ENCODE peak calls at places on chromosomes 3 and 15, in six cellular contexts. C, B, G, V, F and S are unnamed samples.

GRCh38 chr3:20669184-20669583 is 483.2 kb upstream of the SGO1 start:
- DNase-seq in F (no peak), B (no peak), V (no peak), G (peak), C (no peak), S (peak)

GRCh38 chr3:152197451-152197850 is 71.3 kb upstream of the MBNL1 start:
- DNase-seq in G (no peak), B (no peak), C (no peak), F (peak), V (no peak), S (no peak)

GRCh38 chr3:67578416-67578815 is 76.0 kb downstream of the SUCLG2 start:
- DNase-seq in V (no peak), G (no peak), B (no peak), C (no peak), F (no peak), S (peak)

GRCh38 chr15:26838742-26839460 is 28.0 kb upstream of the GABRA5 start:
- DNase-seq in G (no peak), V (peak), B (no peak), C (peak), F (no peak), S (no peak)

GRCh38 chr15:65101418-65101890 is 13.5 kb downstream of the UBAP1L start:
- DNase-seq in C (peak), G (peak), F (peak), B (peak), V (peak), S (peak)

GRCh38 chr15:63544253-63545026 is 40.0 kb downstream of the USP3 start:
- DNase-seq in G (no peak), B (no peak), V (no peak), F (no peak), C (peak), S (no peak)

GRCh38 chr3:40719660-40720287 is 195.0 kb downstream of the ZNF621 start:
- DNase-seq in C (no peak), G (no peak), F (no peak), B (peak), V (peak), S (peak)

GRCh38 chr3:44098666-44099065 is 143.0 kb upstream of the TOPAZ1 start:
- DNase-seq in G (no peak), C (no peak), V (no peak), F (no peak), B (no peak), S (no peak)

GRCh38 chr3:33174711-33175409 is 43.8 kb downstream of the SUSD5 start:
- DNase-seq in C (no peak), F (peak), B (no peak), V (no peak), G (no peak), S (no peak)

GRCh38 chr15:36903922-36904479 is 196.3 kb downstream of the MEIS2 start:
- DNase-seq in V (no peak), G (no peak), B (no peak), C (no peak), F (no peak), S (no peak)

GRCh38 chr3:174438501-174439156 is 420.5 kb upstream of the NAALADL2 start:
- DNase-seq in F (no peak), B (no peak), C (no peak), V (no peak), G (no peak), S (peak)

GRCh38 chr3:133883657-133884546 is 11.8 kb downstream of the RAB6B start:
- DNase-seq in B (no peak), V (no peak), F (no peak), G (no peak), C (no peak), S (no peak)

GRCh38 chr3:114508208-114508607 is 214.4 kb downstream of the TIGIT start:
- DNase-seq in C (no peak), G (no peak), F (no peak), B (no peak), V (no peak), S (no peak)

GRCh38 chr3:47266709-47267489 is 15.7 kb downstream of the KIF9 start:
- DNase-seq in F (peak), V (no peak), G (peak), C (peak), B (peak), S (peak)

GRCh38 chr3:100075731-100076543 is 38.4 kb downstream of the FILIP1L start:
- DNase-seq in C (no peak), G (no peak), B (no peak), V (no peak), F (no peak), S (no peak)

GRCh38 chr3:149471991-149472390 is 2.5 kb upstream of the TM4SF4 start:
- DNase-seq in V (no peak), G (no peak), F (peak), C (no peak), B (no peak), S (no peak)

GRCh38 chr15:29638011-29638410 is 184.3 kb downstream of the TJP1 start:
- DNase-seq in G (no peak), C (no peak), V (no peak), F (no peak), B (no peak), S (no peak)
- H3K4me3 ChIP-seq in G (no peak), C (no peak), V (no peak), F (no peak), B (no peak), S (no peak)

DNA sequence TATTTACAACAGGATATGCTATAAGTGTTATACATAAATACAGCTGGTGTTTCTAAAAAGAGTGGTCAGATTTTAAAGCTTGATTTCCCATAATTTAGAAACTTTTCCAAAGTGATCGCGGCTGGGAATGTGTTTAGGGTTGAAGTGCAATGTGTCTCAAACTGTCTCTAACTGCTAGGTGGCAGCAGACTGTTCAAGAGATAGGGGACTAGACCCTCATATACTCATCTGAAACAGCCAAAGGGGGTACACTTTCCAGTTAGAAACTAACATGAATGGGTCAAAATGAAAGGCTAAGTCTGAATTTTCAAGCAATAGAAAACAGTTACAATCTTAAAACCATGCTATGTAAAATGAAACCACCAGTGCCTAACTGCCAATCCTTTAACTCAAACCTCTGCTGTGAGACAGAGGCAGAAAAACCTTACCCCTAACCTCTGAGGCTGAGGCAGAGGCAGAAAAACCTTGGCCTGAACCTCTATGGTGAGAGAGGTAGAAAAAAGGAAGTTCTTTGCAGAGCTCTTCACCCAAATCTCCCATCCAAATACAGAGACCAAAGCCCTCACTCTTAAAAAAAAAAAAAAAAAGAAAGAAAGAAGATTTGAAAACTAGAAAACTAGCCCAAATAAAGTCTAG is 595.9 kb downstream of the NTRK3 start:
- DNase-seq in F (no peak), V (no peak), G (no peak), C (no peak), B (no peak), S (no peak)
- TF ChIP-seq CTCF in F (peak), V (peak), G (no peak), C (no peak), B (no peak), S (no peak)

DNA sequence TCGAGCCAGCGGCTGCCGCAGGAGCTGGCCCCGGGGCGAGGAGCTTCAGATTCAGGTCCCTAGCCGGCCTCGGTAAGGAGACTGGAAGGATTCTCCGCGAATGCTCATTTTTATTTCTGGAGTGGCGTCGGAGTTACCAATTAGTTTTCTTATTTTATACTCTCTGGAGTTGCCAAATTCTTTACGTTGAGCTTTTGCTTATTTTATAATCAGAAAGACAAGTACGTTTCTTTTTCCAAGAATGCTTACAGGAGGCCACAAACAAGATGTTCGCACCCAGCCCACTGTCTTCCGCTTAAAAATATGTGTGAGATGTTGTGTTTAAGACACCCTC is 453 bp upstream of the GPR156 start:
- DNase-seq in F (no peak), C (no peak), V (no peak), B (no peak), G (no peak), S (no peak)
- H3K4me3 ChIP-seq in F (peak), C (no peak), V (no peak), B (peak), G (peak), S (peak)

GRCh38 chr3:31724681-31725080 is 192.0 kb downstream of the STT3B start:
- DNase-seq in G (no peak), F (peak), V (no peak), B (no peak), C (peak), S (peak)
- TF ChIP-seq CTCF in G (no peak), F (peak), V (peak), B (no peak), C (peak), S (peak)